ENCODE peak calls at places on chromosomes 6 and 20, in four cellular contexts. J is GM12865; C is stimulated activated CD4-positive, alpha-beta T cell treated with anti-CD3 and anti-CD28 coated beads, Interleukin-2, amount 100 ng/mL, for 24 hours; O is Karpas-422. G is an unnamed sample.

GRCh38 chr6:143482593-143482992 is 28.9 kb downstream of the FUCA2 start:
- DNase-seq in J (no peak), C (no peak), O (no peak), G (no peak)

GRCh38 chr20:51076841-51077543 is 54.1 kb upstream of the KCNG1 start:
- DNase-seq in J (no peak), C (no peak), O (no peak), G (no peak)

GRCh38 chr6:34053721-34054120 is 92.2 kb downstream of the GRM4 start:
- DNase-seq in J (no peak), C (no peak), O (no peak), G (no peak)

GRCh38 chr20:58268936-58269619 is 40.4 kb upstream of the RAB22A start:
- DNase-seq in J (no peak), C (no peak), O (no peak), G (no peak)

GRCh38 chr20:21719592-21720214 is 14.2 kb downstream of the PAX1 start:
- DNase-seq in J (peak; percentile 70), C (peak; percentile 48), O (peak; percentile 88), G (peak; percentile 28)

GRCh38 chr6:7006536-7007191 is 101.1 kb upstream of the RREB1 start:
- DNase-seq in J (no peak), C (no peak), O (no peak), G (no peak)

GRCh38 chr20:54502179-54502578 is 26.8 kb downstream of the DOK5 start:
- DNase-seq in J (no peak), C (no peak), O (no peak), G (no peak)

GRCh38 chr6:6875818-6876470 is 231.8 kb upstream of the RREB1 start:
- DNase-seq in J (no peak), C (no peak), O (no peak), G (no peak)

GRCh38 chr6:146357578-146358340 is 185.9 kb upstream of the RAB32 start:
- DNase-seq in J (peak; percentile 51), C (no peak), O (peak; percentile 92), G (no peak)

GRCh38 chr20:19850190-19850533 is 92.1 kb downstream of the RIN2 start:
- DNase-seq in J (no peak), C (no peak), O (no peak), G (no peak)

GRCh38 chr6:105936972-105937371 is 149.2 kb upstream of the PRDM1 start:
- DNase-seq in J (no peak), C (no peak), O (no peak), G (no peak)

GRCh38 chr6:33619166-33619565 is 2.0 kb upstream of the ITPR3 start:
- DNase-seq in J (no peak), C (no peak), O (no peak), G (no peak)

GRCh38 chr6:36780517-36781210 is 58.6 kb downstream of the CPNE5 start:
- DNase-seq in J (no peak), C (no peak), O (peak; percentile 51), G (no peak)

GRCh38 chr6:16596890-16597331 is 164.3 kb downstream of the ATXN1 start:
- DNase-seq in J (no peak), C (no peak), O (no peak), G (no peak)

GRCh38 chr6:51753635-51754034 is 333.8 kb downstream of the PKHD1 start:
- DNase-seq in J (peak; percentile 41), C (no peak), O (peak; percentile 78), G (no peak)

GRCh38 chr20:47669489-47669888 is 115.8 kb downstream of the SULF2 start:
- DNase-seq in J (no peak), C (no peak), O (no peak), G (no peak)

G was measured in stimulated activated naive CD8-positive, alpha-beta T cell treated with anti-CD3 and anti-CD28 coated beads, Interleukin-15, amount 100 ng/mL, for 72 hours.